ENCODE peak calls at places on chromosomes 2 and 18, in nine cellular contexts. One of them, this sample, is unnamed.

GRCh38 chr2:70747284-70747683 is 20.7 kb downstream of the ADD2 start:
- DNase-seq in left lung: no peak
- DNase-seq in GM12878: no peak
- DNase-seq in adipocyte: no peak
- DNase-seq in neural progenitor cell: no peak
- DNase-seq in left ventricle myocardium inferior: no peak
- DNase-seq in lower lobe of right lung: no peak
- DNase-seq in mesendoderm: no peak
- DNase-seq in uterus: no peak
- DNase-seq in this sample: no peak

GRCh38 chr2:203669820-203670219 is 36.6 kb upstream of the CD28 start:
- DNase-seq in GM12878: no peak
- DNase-seq in left lung: no peak
- DNase-seq in lower lobe of right lung: no peak
- DNase-seq in neural progenitor cell: no peak
- DNase-seq in adipocyte: no peak
- DNase-seq in uterus: no peak
- DNase-seq in left ventricle myocardium inferior: no peak
- DNase-seq in mesendoderm: no peak
- DNase-seq in this sample: no peak

GRCh38 chr2:163856941-163857340 is 121.1 kb upstream of the FIGN start:
- DNase-seq in left lung: no peak
- DNase-seq in neural progenitor cell: no peak
- DNase-seq in GM12878: no peak
- DNase-seq in uterus: no peak
- DNase-seq in adipocyte: peak
- DNase-seq in mesendoderm: no peak
- DNase-seq in left ventricle myocardium inferior: no peak
- DNase-seq in lower lobe of right lung: no peak
- DNase-seq in this sample: no peak

GRCh38 chr2:69559696-69560482 is 83.7 kb downstream of the AAK1 start:
- DNase-seq in lower lobe of right lung: no peak
- DNase-seq in neural progenitor cell: peak
- DNase-seq in GM12878: no peak
- DNase-seq in left lung: no peak
- DNase-seq in adipocyte: peak
- DNase-seq in left ventricle myocardium inferior: no peak
- DNase-seq in mesendoderm: peak
- DNase-seq in uterus: no peak
- DNase-seq in this sample: peak

GRCh38 chr18:9542924-9543323 is 67.6 kb downstream of the RALBP1 start:
- DNase-seq in uterus: no peak
- DNase-seq in neural progenitor cell: no peak
- DNase-seq in left ventricle myocardium inferior: no peak
- DNase-seq in GM12878: no peak
- DNase-seq in lower lobe of right lung: no peak
- DNase-seq in adipocyte: no peak
- DNase-seq in mesendoderm: no peak
- DNase-seq in left lung: no peak
- DNase-seq in this sample: no peak

GRCh38 chr2:158497486-158497885 is 40.7 kb downstream of the PKP4 start:
- DNase-seq in uterus: no peak
- DNase-seq in GM12878: no peak
- DNase-seq in mesendoderm: no peak
- DNase-seq in adipocyte: peak
- DNase-seq in left ventricle myocardium inferior: no peak
- DNase-seq in left lung: no peak
- DNase-seq in neural progenitor cell: no peak
- DNase-seq in lower lobe of right lung: no peak
- DNase-seq in this sample: no peak

GRCh38 chr18:10017048-10017447 is 103.2 kb downstream of the VAPA start:
- DNase-seq in left ventricle myocardium inferior: no peak
- DNase-seq in adipocyte: no peak
- DNase-seq in GM12878: no peak
- DNase-seq in uterus: no peak
- DNase-seq in lower lobe of right lung: no peak
- DNase-seq in neural progenitor cell: no peak
- DNase-seq in mesendoderm: no peak
- DNase-seq in left lung: no peak
- DNase-seq in this sample: no peak

GRCh38 chr2:63399171-63399570 is 189.1 kb downstream of the WDPCP start:
- DNase-seq in mesendoderm: peak
- DNase-seq in lower lobe of right lung: no peak
- DNase-seq in GM12878: no peak
- DNase-seq in adipocyte: no peak
- DNase-seq in neural progenitor cell: peak
- DNase-seq in left ventricle myocardium inferior: no peak
- DNase-seq in left lung: no peak
- DNase-seq in uterus: no peak
- DNase-seq in this sample: no peak

GRCh38 chr2:6526093-6526824 is 339.4 kb downstream of the CMPK2 start:
- DNase-seq in GM12878: peak
- DNase-seq in left ventricle myocardium inferior: no peak
- DNase-seq in lower lobe of right lung: no peak
- DNase-seq in left lung: no peak
- DNase-seq in adipocyte: no peak
- DNase-seq in uterus: no peak
- DNase-seq in neural progenitor cell: peak
- DNase-seq in mesendoderm: peak
- DNase-seq in this sample: peak

GRCh38 chr2:42957109-42958035 is 165.0 kb upstream of the HAAO start:
- DNase-seq in neural progenitor cell: no peak
- DNase-seq in left ventricle myocardium inferior: no peak
- DNase-seq in GM12878: no peak
- DNase-seq in left lung: no peak
- DNase-seq in lower lobe of right lung: no peak
- DNase-seq in adipocyte: no peak
- DNase-seq in mesendoderm: peak
- DNase-seq in uterus: no peak
- DNase-seq in this sample: no peak

GRCh38 chr2:27551514-27551913 is 31.3 kb upstream of the ZNF512 start:
- DNase-seq in neural progenitor cell: no peak
- DNase-seq in uterus: no peak
- DNase-seq in left lung: no peak
- DNase-seq in GM12878: no peak
- DNase-seq in mesendoderm: no peak
- DNase-seq in adipocyte: no peak
- DNase-seq in left ventricle myocardium inferior: no peak
- DNase-seq in lower lobe of right lung: no peak
- DNase-seq in this sample: no peak

GRCh38 chr2:28621172-28622100 is 125.6 kb downstream of the PLB1 start:
- DNase-seq in uterus: peak
- DNase-seq in lower lobe of right lung: peak
- DNase-seq in adipocyte: peak
- DNase-seq in GM12878: no peak
- DNase-seq in left ventricle myocardium inferior: no peak
- DNase-seq in mesendoderm: peak
- DNase-seq in left lung: no peak
- DNase-seq in neural progenitor cell: peak
- DNase-seq in this sample: peak
- H3K4me3 ChIP-seq in uterus: no peak
- H3K4me3 ChIP-seq in lower lobe of right lung: no peak
- H3K4me3 ChIP-seq in adipocyte: peak
- H3K4me3 ChIP-seq in GM12878: no peak
- H3K4me3 ChIP-seq in left ventricle myocardium inferior: no peak
- H3K4me3 ChIP-seq in mesendoderm: no peak
- H3K4me3 ChIP-seq in left lung: no peak
- H3K4me3 ChIP-seq in neural progenitor cell: no peak
- H3K4me3 ChIP-seq in this sample: no peak

GRCh38 chr2:237673130-237673921 is 45.9 kb downstream of the LRRFIP1 start:
- DNase-seq in left ventricle myocardium inferior: peak
- DNase-seq in GM12878: no peak
- DNase-seq in lower lobe of right lung: peak
- DNase-seq in adipocyte: peak
- DNase-seq in uterus: no peak
- DNase-seq in mesendoderm: peak
- DNase-seq in left lung: peak
- DNase-seq in neural progenitor cell: peak
- DNase-seq in this sample: peak
- H3K4me3 ChIP-seq in left ventricle myocardium inferior: peak
- H3K4me3 ChIP-seq in GM12878: peak
- H3K4me3 ChIP-seq in lower lobe of right lung: peak
- H3K4me3 ChIP-seq in adipocyte: no peak
- H3K4me3 ChIP-seq in uterus: no peak
- H3K4me3 ChIP-seq in mesendoderm: no peak
- H3K4me3 ChIP-seq in left lung: no peak
- H3K4me3 ChIP-seq in neural progenitor cell: peak
- H3K4me3 ChIP-seq in this sample: peak

GRCh38 chr2:242064364-242065250 is 195.1 kb downstream of the RTP5 start:
- DNase-seq in uterus: no peak
- DNase-seq in lower lobe of right lung: no peak
- DNase-seq in left lung: no peak
- DNase-seq in adipocyte: no peak
- DNase-seq in neural progenitor cell: no peak
- DNase-seq in left ventricle myocardium inferior: no peak
- DNase-seq in GM12878: no peak
- DNase-seq in mesendoderm: no peak
- DNase-seq in this sample: no peak
- H3K4me3 ChIP-seq in uterus: no peak
- H3K4me3 ChIP-seq in lower lobe of right lung: no peak
- H3K4me3 ChIP-seq in left lung: no peak
- H3K4me3 ChIP-seq in adipocyte: no peak
- H3K4me3 ChIP-seq in neural progenitor cell: no peak
- H3K4me3 ChIP-seq in left ventricle myocardium inferior: no peak
- H3K4me3 ChIP-seq in GM12878: no peak
- H3K4me3 ChIP-seq in mesendoderm: no peak
- H3K4me3 ChIP-seq in this sample: no peak

GRCh38 chr2:172172513-172173217 is 70.0 kb upstream of the DLX2 start:
- DNase-seq in mesendoderm: peak
- DNase-seq in uterus: peak
- DNase-seq in left lung: peak
- DNase-seq in left ventricle myocardium inferior: peak
- DNase-seq in neural progenitor cell: peak
- DNase-seq in adipocyte: peak
- DNase-seq in lower lobe of right lung: peak
- DNase-seq in GM12878: no peak
- DNase-seq in this sample: peak
- H3K4me3 ChIP-seq in mesendoderm: peak
- H3K4me3 ChIP-seq in uterus: peak
- H3K4me3 ChIP-seq in left lung: peak
- H3K4me3 ChIP-seq in left ventricle myocardium inferior: peak
- H3K4me3 ChIP-seq in neural progenitor cell: peak
- H3K4me3 ChIP-seq in adipocyte: peak
- H3K4me3 ChIP-seq in lower lobe of right lung: peak
- H3K4me3 ChIP-seq in GM12878: no peak
- H3K4me3 ChIP-seq in this sample: no peak

DNA sequence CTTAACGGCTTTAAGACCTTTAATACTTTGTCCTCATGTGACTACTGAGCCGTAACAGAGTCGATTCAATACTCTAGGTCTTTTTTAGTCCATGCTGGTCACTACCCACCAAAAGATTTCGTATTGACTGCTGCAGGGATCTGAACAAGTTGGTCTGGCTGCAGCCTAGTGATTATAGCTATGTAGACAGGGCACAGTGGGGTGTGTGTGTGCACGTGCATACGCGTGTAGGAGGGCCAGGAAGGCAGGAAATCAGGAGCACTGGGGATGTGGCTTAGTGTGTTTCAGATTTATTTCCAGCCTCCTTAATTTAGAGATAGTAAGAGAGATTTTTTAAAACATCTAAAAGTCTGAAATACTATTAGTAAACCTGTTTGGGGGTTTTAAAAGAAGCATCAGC is 161.4 kb downstream of the MYO3B start:
- DNase-seq in left lung: no peak
- DNase-seq in lower lobe of right lung: no peak
- DNase-seq in neural progenitor cell: peak
- DNase-seq in left ventricle myocardium inferior: no peak
- DNase-seq in GM12878: no peak
- DNase-seq in mesendoderm: peak
- DNase-seq in adipocyte: no peak
- DNase-seq in uterus: no peak
- DNase-seq in this sample: no peak
- H3K4me3 ChIP-seq in left lung: no peak
- H3K4me3 ChIP-seq in lower lobe of right lung: no peak
- H3K4me3 ChIP-seq in neural progenitor cell: no peak
- H3K4me3 ChIP-seq in left ventricle myocardium inferior: no peak
- H3K4me3 ChIP-seq in GM12878: no peak
- H3K4me3 ChIP-seq in mesendoderm: no peak
- H3K4me3 ChIP-seq in adipocyte: no peak
- H3K4me3 ChIP-seq in uterus: no peak
- H3K4me3 ChIP-seq in this sample: no peak

GRCh38 chr18:47928466-47928865 is 2.0 kb downstream of the SMAD2 start:
- DNase-seq in GM12878: no peak
- DNase-seq in adipocyte: peak
- DNase-seq in uterus: no peak
- DNase-seq in lower lobe of right lung: no peak
- DNase-seq in left lung: no peak
- DNase-seq in left ventricle myocardium inferior: no peak
- DNase-seq in neural progenitor cell: no peak
- DNase-seq in mesendoderm: no peak
- DNase-seq in this sample: peak
- H3K4me3 ChIP-seq in GM12878: peak
- H3K4me3 ChIP-seq in adipocyte: peak
- H3K4me3 ChIP-seq in uterus: peak
- H3K4me3 ChIP-seq in lower lobe of right lung: peak
- H3K4me3 ChIP-seq in left lung: no peak
- H3K4me3 ChIP-seq in left ventricle myocardium inferior: peak
- H3K4me3 ChIP-seq in neural progenitor cell: peak
- H3K4me3 ChIP-seq in mesendoderm: peak
- H3K4me3 ChIP-seq in this sample: peak

GRCh38 chr2:122570641-122571040 is 815.2 kb downstream of the TSN start:
- DNase-seq in uterus: no peak
- DNase-seq in adipocyte: no peak
- DNase-seq in neural progenitor cell: no peak
- DNase-seq in left ventricle myocardium inferior: no peak
- DNase-seq in GM12878: no peak
- DNase-seq in left lung: no peak
- DNase-seq in mesendoderm: no peak
- DNase-seq in lower lobe of right lung: no peak
- DNase-seq in this sample: no peak
- H3K4me3 ChIP-seq in uterus: no peak
- H3K4me3 ChIP-seq in adipocyte: no peak
- H3K4me3 ChIP-seq in neural progenitor cell: no peak
- H3K4me3 ChIP-seq in left ventricle myocardium inferior: no peak
- H3K4me3 ChIP-seq in GM12878: no peak
- H3K4me3 ChIP-seq in left lung: no peak
- H3K4me3 ChIP-seq in mesendoderm: no peak
- H3K4me3 ChIP-seq in lower lobe of right lung: no peak
- H3K4me3 ChIP-seq in this sample: no peak

GRCh38 chr2:235605999-235606715 is 112.3 kb downstream of the AGAP1 start:
- DNase-seq in adipocyte: peak
- DNase-seq in lower lobe of right lung: no peak
- DNase-seq in mesendoderm: peak
- DNase-seq in neural progenitor cell: peak
- DNase-seq in left ventricle myocardium inferior: no peak
- DNase-seq in uterus: no peak
- DNase-seq in left lung: no peak
- DNase-seq in GM12878: no peak
- DNase-seq in this sample: no peak
- H3K4me3 ChIP-seq in adipocyte: peak
- H3K4me3 ChIP-seq in lower lobe of right lung: no peak
- H3K4me3 ChIP-seq in mesendoderm: no peak
- H3K4me3 ChIP-seq in neural progenitor cell: no peak
- H3K4me3 ChIP-seq in left ventricle myocardium inferior: no peak
- H3K4me3 ChIP-seq in uterus: no peak
- H3K4me3 ChIP-seq in left lung: no peak
- H3K4me3 ChIP-seq in GM12878: no peak
- H3K4me3 ChIP-seq in this sample: no peak